ENCODE peak calls at places on chromosomes 1 and 21, in four cellular contexts. E is cardiac muscle cell; I is CD8-positive, alpha-beta memory T cell; Z is CD8-positive, alpha-beta T cell. N is an unnamed sample.
A peak's percentile ranks its signal among the peaks of the same experiment; 100 is the strongest.

GRCh38 chr1:117674521-117675400 is 68.9 kb downstream of the TENT5C start:
- DNase-seq in E (peak; percentile 76), I (peak; percentile 25), Z (peak; percentile 73), N (peak; percentile 54)

GRCh38 chr1:8113257-8114220 is 87.4 kb upstream of the ERRFI1 start:
- DNase-seq in E (no peak), Z (no peak), I (no peak), N (no peak)

GRCh38 chr1:10170362-10170665 is 40.1 kb upstream of the KIF1B start:
- DNase-seq in I (no peak), E (no peak), Z (no peak), N (peak; percentile 66)

GRCh38 chr21:42973309-42973990 is 912 bp upstream of the PKNOX1 start:
- DNase-seq in Z (no peak), E (no peak), I (no peak), N (no peak)

GRCh38 chr1:58395355-58395754 is 151.2 kb downstream of the OMA1 start:
- DNase-seq in E (peak; percentile 93), Z (no peak), I (no peak), N (no peak)

GRCh38 chr1:25197982-25198681 is 34.2 kb downstream of the SYF2 start:
- DNase-seq in I (no peak), Z (no peak), E (peak; percentile 19), N (peak; percentile 20)

GRCh38 chr1:228076796-228077430 is 5.6 kb upstream of the ARF1 start:
- DNase-seq in Z (no peak), E (no peak), I (no peak), N (no peak)

GRCh38 chr1:1331068-1331965 is at the start of gene TAS1R3:
- DNase-seq in E (no peak), Z (no peak), I (no peak), N (no peak)

GRCh38 chr1:162627662-162628296 is 4.5 kb upstream of the DDR2 start:
- DNase-seq in E (peak; percentile 60), Z (no peak), I (no peak), N (peak; percentile 32)

GRCh38 chr1:43688594-43689000 is 18.7 kb upstream of the ST3GAL3 start:
- DNase-seq in E (peak; percentile 79), Z (no peak), I (no peak), N (no peak)

GRCh38 chr1:247548092-247548491 is 842 bp upstream of the GCSAML start:
- DNase-seq in Z (no peak), E (no peak), I (no peak), N (peak; percentile 75)

GRCh38 chr1:215863796-215864195 is 296.7 kb downstream of the KCTD3 start:
- DNase-seq in E (no peak), I (no peak), Z (no peak), N (no peak)

GRCh38 chr1:77300566-77300965 is 18.7 kb downstream of the AK5 start:
- DNase-seq in E (no peak), I (no peak), Z (no peak), N (no peak)

GRCh38 chr1:41633764-41634163 is 149.3 kb upstream of the EDN2 start:
- DNase-seq in E (no peak), I (no peak), Z (no peak), N (no peak)

GRCh38 chr1:195345149-195345548 is 1263.1 kb downstream of the KCNT2 start:
- DNase-seq in Z (no peak), E (no peak), I (no peak), N (no peak)

GRCh38 chr1:2499260-2499659 is 23.2 kb downstream of the PLCH2 start:
- DNase-seq in E (no peak), Z (no peak), I (no peak), N (no peak)
- H3K4me3 ChIP-seq in E (no peak overlapping the region), Z (no peak overlapping the region), I (no peak overlapping the region), N (no peak overlapping the region)

GRCh38 chr1:112704908-112705627 is 1.9 kb downstream of the RHOC start:
- DNase-seq in I (peak; percentile 37), E (peak; percentile 97), Z (peak; percentile 63), N (peak; percentile 96)
- H3K4me3 ChIP-seq in I (peak overlapping the region; percentile 35), E (peak overlapping the region; percentile 79), Z (no peak overlapping the region), N (peak overlapping the region; percentile 74)

GRCh38 chr1:34452451-34452850 is 275.7 kb downstream of the C1orf94 start:
- DNase-seq in I (no peak), Z (no peak), E (no peak), N (no peak)
- H3K4me3 ChIP-seq in I (no peak overlapping the region), Z (no peak overlapping the region), E (no peak overlapping the region), N (no peak overlapping the region)

DNA sequence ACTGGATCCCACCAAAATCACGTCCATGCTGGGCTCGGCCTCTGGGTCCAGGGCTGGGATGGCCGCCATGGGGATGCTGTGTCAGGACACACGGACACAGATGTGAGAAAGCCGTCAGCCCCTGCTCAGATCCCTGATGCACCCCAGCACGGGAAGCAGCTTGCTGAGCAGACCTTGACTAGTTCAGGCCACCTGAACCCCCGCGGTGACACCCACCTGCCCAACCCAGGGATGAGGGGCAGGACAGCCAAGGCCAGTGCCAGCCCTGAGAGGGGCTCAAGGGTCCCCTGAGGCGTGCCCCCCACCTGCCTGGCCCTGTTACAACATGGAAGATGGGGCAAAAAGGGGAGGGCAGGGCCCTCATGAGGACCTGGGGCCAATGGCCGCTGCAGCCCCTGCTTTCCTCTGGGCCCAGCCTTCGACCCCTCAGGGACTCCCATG is 486 bp downstream of the DNMT3L start:
- DNase-seq in Z (no peak), I (no peak), E (no peak), N (no peak)
- H3K4me3 ChIP-seq in Z (no peak overlapping the region), I (no peak overlapping the region), E (no peak overlapping the region), N (no peak overlapping the region)

DNA sequence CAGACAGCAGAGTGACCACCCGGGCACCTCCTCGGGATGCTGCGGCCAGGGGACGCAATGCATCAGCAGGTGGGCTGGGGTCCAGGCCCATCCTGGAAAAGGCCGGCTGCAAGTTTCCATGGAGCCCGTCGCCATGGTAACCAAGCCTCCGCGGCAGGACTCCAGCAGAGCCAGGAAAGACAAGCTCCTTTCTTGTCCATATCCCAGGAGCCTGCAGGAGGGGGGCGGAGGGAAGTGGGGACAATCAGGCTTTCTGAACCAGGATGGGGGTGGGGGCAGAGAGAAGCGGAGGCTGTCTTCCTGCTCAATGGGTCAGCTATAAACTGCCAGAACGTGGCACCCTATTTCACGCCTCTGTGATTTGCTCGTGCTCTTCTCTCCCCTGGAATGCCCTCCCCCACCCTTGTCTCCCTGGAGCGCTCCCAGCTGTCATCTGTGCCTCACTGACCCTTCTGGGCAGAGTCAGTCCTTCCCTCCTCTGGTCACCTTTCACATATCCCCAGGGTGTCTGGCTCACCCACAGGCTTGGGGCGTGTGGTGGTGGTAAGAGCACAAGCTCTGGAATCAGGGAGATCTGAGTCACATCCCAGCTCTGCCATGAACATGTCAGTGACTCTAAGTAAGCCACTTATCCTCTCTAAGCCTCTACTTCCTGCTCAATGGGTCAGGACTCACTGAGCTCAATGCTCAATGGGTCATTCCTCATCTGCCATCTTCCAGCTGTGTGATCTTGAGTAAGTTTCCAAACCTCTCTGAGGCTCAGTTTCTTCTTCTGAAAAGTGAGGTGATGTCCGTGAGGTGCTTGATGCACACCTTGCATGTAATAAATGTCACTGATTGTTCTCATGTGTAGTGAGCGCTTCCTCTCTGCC is 58.9 kb upstream of the LAPTM5 start:
- DNase-seq in I (no peak), E (peak; percentile 80), Z (no peak), N (no peak)
- H3K4me3 ChIP-seq in I (no peak overlapping the region), E (no peak overlapping the region), Z (no peak overlapping the region), N (no peak overlapping the region)

GRCh38 chr1:244111008-244111407 is 59.9 kb downstream of the ZBTB18 start:
- DNase-seq in Z (no peak), I (no peak), E (no peak), N (no peak)

GRCh38 chr1:244114895-244115294 is 63.8 kb downstream of the ZBTB18 start:
- DNase-seq in E (no peak), Z (no peak), I (no peak), N (no peak)

GRCh38 chr1:244112046-244112445 is 61.0 kb downstream of the ZBTB18 start:
- DNase-seq in Z (no peak), I (no peak), E (no peak), N (no peak)

GRCh38 chr1:244113532-244114320 is 62.6 kb downstream of the ZBTB18 start:
- DNase-seq in E (peak; percentile 21), Z (no peak), I (no peak), N (no peak)

GRCh38 chr1:244112646-244113045 is 61.6 kb downstream of the ZBTB18 start:
- DNase-seq in Z (no peak), I (no peak), E (peak; percentile 71), N (no peak)
- H3K4me3 ChIP-seq in Z (no peak overlapping the region), I (no peak overlapping the region), E (no peak overlapping the region), N (no peak overlapping the region)

GRCh38 chr1:158654570-158654969 is 31.9 kb downstream of the SPTA1 start:
- DNase-seq in I (no peak), E (no peak), Z (no peak), N (peak; percentile 63)

GRCh38 chr1:158654079-158654478 is 32.4 kb downstream of the SPTA1 start:
- DNase-seq in Z (no peak), E (no peak), I (no peak), N (no peak)

GRCh38 chr1:158649052-158649451 is 37.5 kb downstream of the SPTA1 start:
- DNase-seq in Z (no peak), E (peak; percentile 1), I (no peak), N (peak; percentile 62)

DNA sequence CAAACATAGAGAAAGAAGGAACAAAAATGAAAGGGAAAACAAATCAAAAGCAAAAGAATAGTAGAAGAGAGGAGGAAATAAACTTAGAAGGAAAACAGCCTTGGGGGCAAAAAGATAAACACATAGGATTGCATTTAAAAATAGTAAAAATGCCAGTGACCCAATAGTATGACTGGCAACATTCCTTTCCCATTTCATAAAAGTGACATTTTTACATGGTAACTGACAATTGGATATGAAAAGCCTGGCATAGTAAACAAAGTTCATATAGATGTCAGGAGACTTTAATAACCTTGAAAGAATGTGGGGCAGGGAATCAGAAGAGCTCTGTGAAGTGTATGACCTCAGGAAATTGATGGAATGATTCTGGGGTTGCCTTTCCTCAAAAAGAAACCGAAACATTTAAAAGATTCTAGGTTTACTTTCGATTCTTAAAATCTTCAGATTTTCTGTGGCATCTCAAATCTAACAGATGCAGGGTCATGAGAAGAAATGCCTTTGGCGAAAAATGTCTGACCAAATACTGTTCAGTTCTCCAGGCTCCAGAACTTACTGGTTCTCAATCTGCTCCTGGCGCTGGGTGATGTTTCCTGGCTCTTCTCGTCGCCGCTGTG is 33.7 kb downstream of the SPTA1 start:
- DNase-seq in E (no peak), I (no peak), Z (no peak), N (no peak)
- H3K4me3 ChIP-seq in E (no peak overlapping the region), I (no peak overlapping the region), Z (no peak overlapping the region), N (no peak overlapping the region)

DNA sequence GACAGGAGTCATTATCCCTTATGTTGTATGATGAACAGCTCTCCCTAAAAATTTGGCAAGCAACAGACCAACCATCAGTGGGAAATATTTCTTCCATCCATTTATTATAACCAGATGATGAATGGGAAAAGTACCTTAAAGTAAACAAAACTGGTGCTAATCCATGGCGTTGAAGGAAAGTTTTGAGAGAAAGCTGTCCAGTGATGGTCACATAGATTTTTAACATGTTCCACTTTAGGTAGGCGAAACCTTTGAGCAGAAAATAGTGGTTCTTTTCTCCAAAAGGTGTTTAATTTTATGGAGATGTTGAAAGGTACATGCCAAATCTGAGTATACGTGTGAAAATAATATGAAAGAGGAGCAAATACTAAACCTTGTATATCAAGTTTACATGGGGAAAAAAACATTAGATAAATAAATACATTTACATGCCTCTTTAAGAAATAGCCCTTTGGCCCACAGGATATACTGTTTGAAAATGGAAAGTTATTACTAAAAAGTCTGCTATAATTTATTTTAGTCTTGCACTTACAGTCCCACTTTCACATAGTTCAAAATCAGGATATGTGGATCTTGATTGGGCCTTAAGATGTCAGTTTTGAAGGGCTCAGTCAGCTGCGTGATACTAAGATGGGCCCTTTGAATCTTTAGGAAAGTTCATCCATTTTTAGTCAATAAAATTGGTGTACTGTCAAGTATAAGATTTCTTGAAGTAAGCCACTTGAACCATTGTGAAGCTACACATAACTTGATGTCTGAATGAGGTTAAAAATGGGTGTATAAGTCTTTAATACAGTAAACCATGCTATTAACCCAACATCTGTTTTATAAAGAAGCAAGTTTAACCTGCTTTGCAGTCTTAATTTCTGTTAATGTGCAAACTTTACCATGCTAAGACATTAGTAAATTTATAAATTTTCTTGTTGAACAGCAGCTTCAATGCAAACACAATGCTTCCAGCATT is 10.5 kb downstream of the RPL5 start:
- DNase-seq in Z (no peak), I (no peak), E (no peak), N (no peak)
- H3K4me3 ChIP-seq in Z (no peak overlapping the region), I (no peak overlapping the region), E (no peak overlapping the region), N (no peak overlapping the region)